ENCODE peak calls at places on chromosome 6, in nine cellular contexts. V is cardiac muscle cell, C is endothelial cell, P is fibroblast of mammary gland, E is cardiac fibroblast, F is tibial nerve, J is omental fat pad, X is psoas muscle, H is mesothelial cell of epicardium. O is an unnamed sample.

GRCh38 chr6:135951169-135951568 is 99.7 kb downstream of the PDE7B start:
- DNase-seq in V (no peak), C (no peak), P (no peak), E (no peak), F (no peak), J (no peak), X (no peak), H (no peak), O (no peak)

GRCh38 chr6:30981942-30982772 is 1.4 kb upstream of the MUC21 start:
- DNase-seq in V (peak), C (peak), P (peak), E (peak), F (peak), J (no peak), X (no peak), H (no peak), O (no peak)

GRCh38 chr6:113120214-113120576 is 737.0 kb upstream of the MARCKS start:
- DNase-seq in V (peak), C (no peak), P (peak), E (peak), F (no peak), J (no peak), X (no peak), H (no peak), O (no peak)

GRCh38 chr6:33702345-33702977 is 9.0 kb downstream of the UQCC2 start:
- DNase-seq in V (peak), C (peak), P (peak), E (peak), F (no peak), J (no peak), X (no peak), H (no peak), O (peak)

GRCh38 chr6:13425971-13426931 is 61.1 kb downstream of the GFOD1 start:
- DNase-seq in V (peak), C (no peak), P (peak), E (peak), F (no peak), J (no peak), X (peak), H (no peak), O (no peak)

GRCh38 chr6:56891754-56892153 is 63.2 kb upstream of the BEND6 start:
- DNase-seq in V (no peak), C (no peak), P (peak), E (no peak), F (no peak), J (no peak), X (no peak), H (no peak), O (no peak)

GRCh38 chr6:40550096-40550731 is 37.0 kb downstream of the LRFN2 start:
- DNase-seq in V (peak), C (peak), P (peak), E (peak), F (peak), J (no peak), X (no peak), H (no peak), O (peak)

GRCh38 chr6:5995705-5996686 is 10.7 kb downstream of the NRN1 start:
- DNase-seq in V (no peak), C (peak), P (peak), E (peak), F (peak), J (no peak), X (peak), H (no peak), O (no peak)

GRCh38 chr6:143229402-143229801 is 168.7 kb downstream of the AIG1 start:
- DNase-seq in V (no peak), C (no peak), P (no peak), E (no peak), F (no peak), J (no peak), X (no peak), H (no peak), O (no peak)

GRCh38 chr6:143233563-143234285 is 173.0 kb downstream of the AIG1 start:
- DNase-seq in V (no peak), C (peak), P (no peak), E (no peak), F (no peak), J (no peak), X (no peak), H (no peak), O (no peak)

GRCh38 chr6:143236151-143236788 is 175.6 kb downstream of the AIG1 start:
- DNase-seq in V (no peak), C (no peak), P (peak), E (no peak), F (no peak), J (no peak), X (peak), H (no peak), O (no peak)

GRCh38 chr6:143234686-143235085 is 174.0 kb downstream of the AIG1 start:
- DNase-seq in V (no peak), C (no peak), P (peak), E (no peak), F (no peak), J (no peak), X (no peak), H (no peak), O (no peak)

GRCh38 chr6:143232849-143233248 is 172.2 kb downstream of the AIG1 start:
- DNase-seq in V (peak), C (peak), P (peak), E (peak), F (peak), J (no peak), X (no peak), H (no peak), O (peak)
- TF ChIP-seq CTCF in V (peak), C (peak), P (peak), E (peak), F (no peak), J (no peak), X (peak), H (no peak), O (peak)

DNA sequence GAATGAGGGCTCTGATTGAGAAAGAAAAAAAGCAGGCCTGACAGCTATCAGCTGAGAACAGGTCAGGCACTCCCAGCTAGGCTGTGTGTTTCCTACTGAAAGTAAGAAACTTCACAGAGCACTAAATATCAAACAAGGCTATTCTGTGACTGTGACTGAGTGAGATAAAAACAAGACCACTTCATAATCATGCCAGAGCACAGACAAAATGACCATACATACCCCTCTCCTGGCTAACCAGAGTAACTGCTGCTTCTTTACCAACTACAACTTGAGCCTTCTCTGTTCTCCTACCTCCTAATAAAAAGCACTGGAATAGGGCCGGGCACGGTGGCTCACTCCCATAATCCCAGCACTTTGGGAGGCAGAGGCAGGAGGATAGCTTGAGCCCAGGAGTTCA is 6.8 kb upstream of the BTN1A1 start:
- DNase-seq in V (peak), C (no peak), P (peak), E (peak), F (no peak), J (no peak), X (no peak), H (no peak), O (no peak)
- TF ChIP-seq CTCF in V (peak), C (no peak), P (peak), E (peak), F (no peak), J (no peak), X (no peak), H (no peak), O (no peak)

GRCh38 chr6:46274502-46274901 is 103.7 kb upstream of the ENPP5 start:
- DNase-seq in V (no peak), C (no peak), P (no peak), E (no peak), F (no peak), J (no peak), X (no peak), H (no peak), O (no peak)

GRCh38 chr6:46273911-46274310 is 103.1 kb upstream of the ENPP5 start:
- DNase-seq in V (no peak), C (no peak), P (no peak), E (no peak), F (no peak), J (no peak), X (no peak), H (no peak), O (no peak)

GRCh38 chr6:46269447-46270229 is 98.9 kb upstream of the ENPP5 start:
- DNase-seq in V (peak), C (no peak), P (no peak), E (peak), F (no peak), J (no peak), X (peak), H (no peak), O (no peak)

GRCh38 chr6:46271728-46272127 is 100.9 kb upstream of the ENPP5 start:
- DNase-seq in V (no peak), C (no peak), P (no peak), E (no peak), F (no peak), J (no peak), X (no peak), H (no peak), O (no peak)

GRCh38 chr6:46271107-46271506 is 100.3 kb upstream of the ENPP5 start:
- DNase-seq in V (no peak), C (no peak), P (no peak), E (no peak), F (no peak), J (no peak), X (no peak), H (no peak), O (no peak)
- TF ChIP-seq CTCF in V (no peak), C (no peak), P (no peak), E (no peak), F (no peak), J (no peak), X (no peak), H (no peak), O (no peak)

DNA sequence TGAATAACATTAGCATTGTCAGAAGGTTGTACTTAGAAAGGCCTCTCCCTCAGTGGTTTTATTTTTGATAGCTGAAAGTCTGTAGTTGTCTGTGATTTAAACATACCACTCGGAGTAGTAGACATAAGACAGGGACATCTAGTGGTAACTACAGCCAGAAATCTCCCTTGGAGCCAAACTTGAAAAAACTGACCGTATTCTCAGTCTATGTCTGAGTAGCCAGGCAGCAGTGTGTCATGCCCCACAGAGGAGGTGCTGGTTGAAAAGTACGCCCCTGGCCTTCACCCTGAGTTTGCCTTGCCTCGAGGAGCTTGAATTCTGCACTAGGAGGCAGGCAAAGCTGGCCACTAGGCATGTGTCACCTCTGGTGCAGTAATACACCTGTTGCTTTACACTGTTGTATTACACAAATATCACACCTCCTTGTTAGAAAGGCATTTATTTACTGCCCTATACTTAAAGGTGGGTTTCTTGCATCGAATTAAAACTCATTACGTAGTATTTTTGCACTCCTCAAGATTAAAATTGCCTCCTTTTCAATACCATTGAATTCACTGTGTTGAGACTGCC is 20.8 kb downstream of the ZBTB2 start:
- DNase-seq in V (peak), C (no peak), P (peak), E (peak), F (no peak), J (no peak), X (no peak), H (no peak), O (no peak)
- TF ChIP-seq CTCF in V (peak), C (no peak), P (peak), E (peak), F (no peak), J (no peak), X (no peak), H (no peak), O (no peak)

GRCh38 chr6:117837268-117837667 is 69.8 kb upstream of the SLC35F1 start:
- DNase-seq in V (no peak), C (no peak), P (no peak), E (no peak), F (no peak), J (no peak), X (no peak), H (no peak), O (no peak)

GRCh38 chr6:117840541-117840983 is 66.5 kb upstream of the SLC35F1 start:
- DNase-seq in V (peak), C (peak), P (peak), E (peak), F (no peak), J (no peak), X (no peak), H (no peak), O (peak)
- TF ChIP-seq CTCF in V (peak), C (peak), P (peak), E (peak), F (no peak), J (no peak), X (no peak), H (peak), O (no peak)

GRCh38 chr6:110039996-110040383 is 61.9 kb downstream of the GPR6 start:
- DNase-seq in V (peak), C (peak), P (peak), E (peak), F (no peak), J (no peak), X (no peak), H (no peak), O (peak)
- TF ChIP-seq CTCF in V (peak), C (no peak), P (peak), E (peak), F (no peak), J (no peak), X (no peak), H (no peak), O (peak)

GRCh38 chr6:111952821-111953535 is 79.7 kb upstream of the FYN start:
- DNase-seq in V (no peak), C (no peak), P (peak), E (no peak), F (no peak), J (no peak), X (no peak), H (no peak), O (no peak)

GRCh38 chr6:111950661-111951426 is 77.6 kb upstream of the FYN start:
- DNase-seq in V (peak), C (no peak), P (peak), E (peak), F (no peak), J (no peak), X (no peak), H (no peak), O (no peak)

GRCh38 chr6:111952326-111952725 is 79.1 kb upstream of the FYN start:
- DNase-seq in V (no peak), C (no peak), P (peak), E (no peak), F (no peak), J (no peak), X (no peak), H (no peak), O (no peak)

GRCh38 chr6:111951439-111952140 is 78.3 kb upstream of the FYN start:
- DNase-seq in V (no peak), C (no peak), P (no peak), E (peak), F (no peak), J (no peak), X (no peak), H (no peak), O (no peak)

DNA sequence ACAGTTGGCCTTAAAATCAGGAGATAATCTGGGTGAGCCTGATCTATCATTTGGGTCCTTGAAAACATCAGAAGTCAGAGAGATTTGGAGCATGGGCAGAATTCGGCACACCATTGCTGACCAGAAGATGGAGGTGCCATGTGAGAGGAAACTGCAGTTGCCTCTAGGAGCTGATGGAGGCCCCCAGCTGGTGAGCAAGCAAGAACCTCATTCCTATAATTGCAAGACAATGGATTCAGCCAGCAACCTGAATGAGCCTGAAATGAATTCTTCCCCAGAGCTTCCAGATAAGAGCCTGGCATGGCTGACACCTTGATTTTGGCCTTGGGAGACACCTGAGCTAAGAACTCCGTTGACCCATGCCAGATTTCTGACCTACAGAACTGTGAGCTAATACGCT is 76.3 kb upstream of the FYN start:
- DNase-seq in V (no peak), C (no peak), P (no peak), E (no peak), F (no peak), J (no peak), X (no peak), H (no peak), O (no peak)
- TF ChIP-seq CTCF in V (no peak), C (no peak), P (no peak), E (no peak), F (no peak), J (no peak), X (no peak), H (no peak), O (no peak)

GRCh38 chr6:100258752-100259151 is 206.0 kb downstream of the SIM1 start:
- DNase-seq in V (no peak), C (no peak), P (no peak), E (no peak), F (no peak), J (no peak), X (no peak), H (no peak), O (no peak)

GRCh38 chr6:100261486-100261885 is 203.2 kb downstream of the SIM1 start:
- DNase-seq in V (no peak), C (no peak), P (no peak), E (no peak), F (no peak), J (no peak), X (no peak), H (no peak), O (no peak)

GRCh38 chr6:100255701-100256100 is 209.0 kb downstream of the SIM1 start:
- DNase-seq in V (peak), C (no peak), P (no peak), E (no peak), F (no peak), J (no peak), X (no peak), H (no peak), O (no peak)

GRCh38 chr6:100260584-100260983 is 204.1 kb downstream of the SIM1 start:
- DNase-seq in V (peak), C (no peak), P (peak), E (no peak), F (no peak), J (no peak), X (no peak), H (no peak), O (no peak)

GRCh38 chr6:100257661-100258395 is 206.9 kb downstream of the SIM1 start:
- DNase-seq in V (peak), C (no peak), P (peak), E (peak), F (no peak), J (no peak), X (no peak), H (no peak), O (peak)
- TF ChIP-seq CTCF in V (peak), C (no peak), P (peak), E (no peak), F (no peak), J (no peak), X (no peak), H (no peak), O (peak)

GRCh38 chr6:85756982-85757381 is 114.3 kb upstream of the SYNCRIP start:
- DNase-seq in V (peak), C (no peak), P (peak), E (peak), F (no peak), J (no peak), X (no peak), H (no peak), O (no peak)
- TF ChIP-seq CTCF in V (peak), C (peak), P (peak), E (peak), F (no peak), J (no peak), X (peak), H (peak), O (peak)

GRCh38 chr6:70289299-70289698 is 13.6 kb downstream of the COL9A1 start:
- DNase-seq in V (no peak), C (no peak), P (no peak), E (no peak), F (no peak), J (no peak), X (no peak), H (no peak), O (no peak)
- TF ChIP-seq CTCF in V (no peak), C (no peak), P (peak), E (peak), F (no peak), J (no peak), X (no peak), H (no peak), O (no peak)

O was measured in GM13976.